ENCODE peak calls at places on chromosomes 16 and 17, in nine cellular contexts. F is colonic mucosa; B is kidney epithelial cell; Z is CD4-positive, alpha-beta T cell; I is MM.1S; O is PC-9; K is CD8-positive, alpha-beta T cell; Q is body of pancreas; V is cardiac muscle cell. P is an unnamed sample.

GRCh38 chr16:29816694-29817441 is 916 bp downstream of the PAGR1 start:
- DNase-seq in F (peak), B (no peak), Z (no peak), I (peak), O (peak), K (no peak), Q (peak), V (peak), P (peak)

GRCh38 chr17:56629450-56630187 is 36.1 kb downstream of the NOG start:
- DNase-seq in F (no peak), B (no peak), Z (no peak), I (no peak), O (peak), K (no peak), Q (no peak), V (peak), P (no peak)

GRCh38 chr16:27698266-27698665 is 148.3 kb downstream of the KATNIP start:
- DNase-seq in F (no peak), B (no peak), Z (no peak), I (no peak), O (no peak), K (no peak), Q (no peak), V (peak), P (no peak)

GRCh38 chr16:81814751-81815428 is 35.8 kb downstream of the PLCG2 start:
- DNase-seq in F (no peak), B (no peak), Z (no peak), I (no peak), O (no peak), K (no peak), Q (no peak), V (no peak), P (no peak)

GRCh38 chr16:21645261-21645721 is 7.1 kb downstream of the IGSF6 start:
- DNase-seq in F (no peak), B (no peak), Z (peak), I (peak), O (no peak), K (no peak), Q (no peak), V (no peak), P (peak)

GRCh38 chr17:13393841-13394710 is 207.7 kb downstream of the HS3ST3A1 start:
- DNase-seq in F (no peak), B (peak), Z (no peak), I (no peak), O (no peak), K (no peak), Q (no peak), V (peak), P (no peak)

GRCh38 chr17:61064087-61064951 is 335.3 kb upstream of the TBX2 start:
- DNase-seq in F (no peak), B (no peak), Z (no peak), I (no peak), O (no peak), K (no peak), Q (no peak), V (no peak), P (no peak)

GRCh38 chr16:58243528-58244004 is 45.7 kb upstream of the CSNK2A2 start:
- DNase-seq in F (no peak), B (no peak), Z (no peak), I (peak), O (peak), K (no peak), Q (peak), V (peak), P (peak)

GRCh38 chr16:3155972-3156371 is 21.1 kb downstream of the ZNF213 start:
- DNase-seq in F (no peak), B (no peak), Z (no peak), I (no peak), O (no peak), K (no peak), Q (no peak), V (no peak), P (no peak)

GRCh38 chr17:17152385-17152784 is 53.7 kb downstream of the PLD6 start:
- DNase-seq in F (no peak), B (no peak), Z (no peak), I (no peak), O (no peak), K (no peak), Q (no peak), V (no peak), P (no peak)

GRCh38 chr16:81497690-81498089 is 53.1 kb downstream of the CMIP start:
- DNase-seq in F (no peak), B (no peak), Z (no peak), I (no peak), O (no peak), K (no peak), Q (no peak), V (no peak), P (peak)

GRCh38 chr17:77449908-77450741 is 309.4 kb downstream of the SEC14L1 start:
- DNase-seq in F (peak), B (no peak), Z (no peak), I (no peak), O (no peak), K (no peak), Q (peak), V (peak), P (peak)

GRCh38 chr16:4475880-4476790 is at the start of gene HMOX2:
- DNase-seq in F (peak), B (no peak), Z (peak), I (peak), O (peak), K (peak), Q (peak), V (peak), P (peak)
- TF ChIP-seq CTCF in F (no peak), B (peak), Z (peak), I (peak), O (no peak), K (no peak), Q (peak), V (peak), P (peak)

DNA sequence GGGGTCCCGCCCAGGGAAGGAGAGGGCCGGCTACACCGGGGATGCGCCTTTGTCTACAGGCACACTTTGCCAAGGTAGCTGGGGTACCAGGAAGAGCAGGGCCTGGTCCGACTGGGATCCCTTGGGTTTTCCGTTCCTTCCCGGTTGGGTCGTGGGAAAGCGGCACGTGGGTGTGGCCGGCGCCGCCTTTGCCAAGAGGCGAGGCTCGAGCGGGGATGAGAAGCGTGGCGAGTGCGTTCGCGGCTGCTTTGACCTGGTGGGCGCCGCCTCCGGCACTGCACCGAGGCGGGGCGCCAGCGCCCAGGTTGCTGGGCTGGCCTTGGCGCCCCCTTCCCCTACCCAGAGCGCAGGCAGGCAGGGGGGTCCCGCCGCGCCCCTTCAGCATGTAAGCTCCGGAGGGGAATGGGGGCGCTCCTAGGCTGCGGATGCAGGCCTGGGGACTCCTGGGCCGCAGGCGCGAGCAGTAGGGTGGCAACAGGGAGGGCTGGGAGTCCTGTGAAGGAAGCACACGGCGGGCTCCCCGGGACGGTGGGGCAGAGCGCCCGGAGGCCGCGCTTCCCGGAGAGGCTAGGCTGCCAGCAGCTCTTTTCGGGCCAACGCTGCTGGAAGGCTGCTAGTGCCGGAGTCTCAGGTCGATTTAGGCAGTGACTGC is 2.0 kb downstream of the HAS3 start:
- DNase-seq in F (peak), B (no peak), Z (no peak), I (no peak), O (no peak), K (no peak), Q (peak), V (peak), P (no peak)
- TF ChIP-seq CTCF in F (no peak), B (no peak), Z (no peak), I (no peak), O (no peak), K (no peak), Q (no peak), V (no peak), P (no peak)

GRCh38 chr17:33292981-33293867 is at the start of gene ASIC2:
- DNase-seq in F (peak), B (no peak), Z (no peak), I (no peak), O (no peak), K (no peak), Q (no peak), V (peak), P (no peak)

GRCh38 chr17:33288954-33289353 is 4.1 kb downstream of the ASIC2 start:
- DNase-seq in F (no peak), B (no peak), Z (no peak), I (no peak), O (no peak), K (no peak), Q (no peak), V (no peak), P (no peak)

GRCh38 chr17:33290156-33290697 is 2.9 kb downstream of the ASIC2 start:
- DNase-seq in F (no peak), B (no peak), Z (no peak), I (no peak), O (no peak), K (no peak), Q (no peak), V (no peak), P (no peak)

GRCh38 chr17:33292184-33292980 is 713 bp downstream of the ASIC2 start:
- DNase-seq in F (peak), B (no peak), Z (no peak), I (no peak), O (no peak), K (no peak), Q (no peak), V (peak), P (peak)

DNA sequence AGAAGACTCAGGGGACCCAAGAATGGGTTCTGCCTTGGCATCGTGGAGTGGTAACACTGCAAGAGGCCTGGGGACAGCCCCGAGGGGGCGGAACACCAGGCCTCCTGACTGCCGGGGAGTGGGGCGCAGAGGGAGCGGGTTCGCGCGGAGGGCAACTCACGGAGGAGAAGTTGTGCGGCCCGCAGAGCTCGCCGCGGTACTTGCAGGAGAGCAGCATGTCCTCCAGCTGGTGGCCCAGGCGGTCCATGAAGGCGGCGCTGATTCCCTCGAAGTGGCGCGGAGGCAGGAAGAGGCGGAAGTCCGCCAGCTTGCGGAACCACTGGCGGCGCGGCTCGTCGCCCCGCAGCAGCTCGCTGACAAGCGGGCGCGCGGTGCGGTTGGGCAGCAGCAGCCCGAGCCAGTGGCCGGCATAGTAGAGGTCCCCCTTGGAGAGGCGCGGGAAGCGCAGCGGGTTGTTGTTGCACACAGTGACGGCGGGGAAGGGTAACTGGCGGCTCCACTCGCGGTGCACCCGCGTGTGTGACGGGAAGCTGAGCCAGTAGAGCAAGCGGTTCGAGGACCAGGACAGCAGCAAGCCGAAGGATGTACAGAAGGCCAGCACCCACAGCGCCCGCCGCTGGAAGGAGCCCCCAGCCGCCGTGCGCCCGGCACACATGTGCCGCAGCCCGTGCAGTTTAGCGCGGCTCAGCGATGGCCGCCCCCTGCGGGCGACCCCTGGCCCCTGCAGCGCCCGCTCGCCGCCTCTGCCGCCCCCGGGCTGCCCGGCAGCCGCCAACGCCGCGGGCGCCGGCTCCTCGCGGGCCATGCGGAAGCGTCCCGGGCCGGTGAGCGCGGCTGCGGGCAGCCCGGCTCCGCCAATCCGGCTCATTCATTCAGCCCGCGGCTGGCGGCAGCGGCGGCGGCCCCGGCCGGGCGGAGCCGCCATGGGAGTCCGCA is 1.6 kb downstream of the ASIC2 start:
- DNase-seq in F (peak), B (no peak), Z (no peak), I (no peak), O (no peak), K (no peak), Q (peak), V (peak), P (peak)
- TF ChIP-seq CTCF in F (no peak), B (no peak), Z (no peak), I (no peak), O (no peak), K (no peak), Q (peak), V (no peak), P (no peak)

GRCh38 chr16:89102777-89103073 is 9.1 kb downstream of the ACSF3 start:
- DNase-seq in F (peak), B (no peak), Z (no peak), I (no peak), O (no peak), K (no peak), Q (no peak), V (no peak), P (no peak)
- TF ChIP-seq CTCF in F (no peak), B (no peak), Z (no peak), I (no peak), O (no peak), K (no peak), Q (no peak), V (no peak), P (no peak)

DNA sequence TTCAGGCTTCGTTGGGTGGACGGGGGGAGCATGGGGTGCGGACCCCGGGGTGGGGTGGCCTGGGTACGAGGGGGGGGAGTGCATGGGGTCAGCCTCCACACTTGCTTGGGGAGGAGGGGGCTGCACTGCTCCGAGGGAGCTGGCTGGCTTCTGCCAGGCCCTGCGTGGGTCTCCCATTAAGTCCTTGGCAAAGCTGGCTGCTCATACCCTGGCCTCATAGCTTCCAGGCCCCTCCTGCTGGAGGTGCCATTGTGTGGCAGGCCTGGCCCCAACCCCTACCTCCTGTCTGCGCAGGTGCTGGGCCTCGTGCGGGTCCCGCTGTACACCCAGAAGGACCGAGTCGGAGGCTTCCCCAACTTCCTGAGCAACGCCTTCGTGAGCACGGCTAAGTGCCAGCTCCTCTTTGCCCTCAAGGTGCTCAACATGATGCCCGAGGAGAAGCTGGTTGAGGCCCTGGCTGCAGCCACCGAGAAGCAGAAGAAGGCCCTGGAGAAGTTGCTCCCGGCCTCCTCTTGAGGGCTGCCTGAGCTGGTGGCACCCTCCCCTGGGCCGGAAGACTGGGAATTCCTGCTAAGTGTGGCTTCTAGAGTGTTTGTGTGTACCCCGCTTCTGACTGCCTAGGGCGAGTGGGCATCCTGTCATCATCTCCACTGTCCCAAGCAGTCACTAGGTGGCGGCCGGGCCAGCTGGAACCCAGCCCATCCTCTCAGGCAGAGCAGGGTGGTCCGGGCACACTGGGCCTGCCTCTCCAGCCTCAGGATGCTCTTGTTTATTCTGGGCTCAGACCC is 1.5 kb downstream of the NUDT16L1 start:
- DNase-seq in F (no peak), B (no peak), Z (no peak), I (no peak), O (no peak), K (no peak), Q (no peak), V (no peak), P (no peak)
- TF ChIP-seq CTCF in F (no peak), B (no peak), Z (no peak), I (no peak), O (no peak), K (no peak), Q (no peak), V (no peak), P (no peak)

GRCh38 chr17:58174871-58175270 is 8.1 kb downstream of the OR4D2 start:
- DNase-seq in F (no peak), B (no peak), Z (no peak), I (no peak), O (no peak), K (no peak), Q (no peak), V (no peak), P (no peak)

GRCh38 chr17:58176200-58176599 is 9.4 kb downstream of the OR4D2 start:
- DNase-seq in F (no peak), B (no peak), Z (no peak), I (no peak), O (peak), K (no peak), Q (no peak), V (peak), P (no peak)

GRCh38 chr17:58166682-58167081 is at the start of gene OR4D2:
- DNase-seq in F (no peak), B (no peak), Z (no peak), I (no peak), O (no peak), K (no peak), Q (no peak), V (no peak), P (no peak)

GRCh38 chr17:58172369-58173071 is 5.7 kb downstream of the OR4D2 start:
- DNase-seq in F (no peak), B (no peak), Z (peak), I (peak), O (peak), K (no peak), Q (no peak), V (peak), P (peak)
- TF ChIP-seq CTCF in F (peak), B (peak), Z (peak), I (peak), O (peak), K (peak), Q (peak), V (peak), P (peak)

GRCh38 chr16:7513429-7513828 is 180.8 kb downstream of the RBFOX1 start:
- DNase-seq in F (no peak), B (no peak), Z (no peak), I (no peak), O (no peak), K (no peak), Q (no peak), V (no peak), P (no peak)
- TF ChIP-seq CTCF in F (no peak), B (peak), Z (no peak), I (peak), O (peak), K (no peak), Q (no peak), V (no peak), P (no peak)

DNA sequence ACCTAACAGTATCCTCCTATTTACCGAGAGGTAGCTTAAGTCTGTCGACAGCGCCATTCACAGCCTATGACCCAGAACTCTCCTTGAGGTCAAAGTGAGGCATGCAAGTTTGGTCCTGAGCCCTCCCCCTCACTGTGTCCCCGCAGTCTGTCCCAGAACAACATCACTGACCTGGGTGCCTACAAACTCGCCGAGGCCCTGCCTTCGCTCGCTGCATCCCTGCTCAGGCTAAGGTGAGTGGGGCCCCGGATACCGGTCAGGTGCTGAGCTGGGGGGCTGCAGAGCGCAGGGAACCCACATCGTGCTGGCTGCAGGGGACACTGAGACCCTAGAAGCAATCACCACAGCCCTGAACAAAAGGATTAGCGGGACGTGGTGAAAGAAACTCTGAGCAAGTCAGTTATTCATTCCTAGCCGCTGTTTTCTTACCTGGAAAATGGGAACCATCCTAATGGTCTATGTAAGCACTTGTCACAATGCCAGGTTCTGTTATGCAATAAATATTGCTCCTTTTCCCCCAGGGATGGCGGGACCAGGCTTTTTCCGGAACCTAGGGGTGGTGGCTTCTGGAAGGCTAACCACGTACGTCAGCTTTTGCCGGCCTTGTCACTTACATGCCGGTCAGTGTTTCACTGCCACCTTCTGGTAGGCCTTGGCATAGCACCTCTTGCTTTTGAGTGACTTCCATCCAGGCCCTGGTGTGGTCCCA is 23.8 kb downstream of the DEXI start:
- DNase-seq in F (peak), B (peak), Z (peak), I (peak), O (peak), K (peak), Q (peak), V (peak), P (peak)
- TF ChIP-seq CTCF in F (peak), B (peak), Z (peak), I (peak), O (peak), K (peak), Q (peak), V (peak), P (peak)

P was measured in GM13976.